ENCODE peak calls at places on chromosome 9, in four cellular contexts. F is OCI-LY7; A is CD8-positive, alpha-beta T cell; I is spleen. X is an unnamed sample.

GRCh38 chr9:137959641-137960411 is 82.2 kb downstream of the CACNA1B start:
- DNase-seq in F (no peak), I (no peak), A (no peak), X (no peak)

GRCh38 chr9:130570200-130570599 is 9.2 kb upstream of the FUBP3 start:
- DNase-seq in A (no peak), F (no peak), I (no peak), X (no peak)

GRCh38 chr9:95140821-95141220 is 176.7 kb downstream of the FANCC start:
- DNase-seq in F (no peak), A (no peak), I (no peak), X (no peak)

GRCh38 chr9:136254381-136255165 is 9.0 kb upstream of the QSOX2 start:
- DNase-seq in F (no peak), I (no peak), A (peak; percentile 5), X (no peak)

GRCh38 chr9:124478014-124478753 is 27.9 kb downstream of the ADGRD2 start:
- DNase-seq in I (no peak), F (no peak), A (no peak), X (no peak)

GRCh38 chr9:110086537-110086936 is 121.4 kb downstream of the C9orf152 start:
- DNase-seq in A (no peak), I (no peak), F (no peak), X (no peak)

GRCh38 chr9:114989600-114990410 is 59.4 kb upstream of the TNFSF8 start:
- DNase-seq in F (no peak), I (no peak), A (peak; percentile 45), X (no peak)

GRCh38 chr9:134759001-134759607 is 117.5 kb downstream of the COL5A1 start:
- DNase-seq in F (no peak), A (peak; percentile 4), I (no peak), X (no peak)

GRCh38 chr9:94802795-94803194 is 76.3 kb downstream of the AOPEP start:
- DNase-seq in A (no peak), F (no peak), I (no peak), X (no peak)

GRCh38 chr9:78296893-78297671 is at the start of gene PSAT1:
- DNase-seq in I (peak; percentile 93), A (peak; percentile 87), F (peak; percentile 98), X (peak; percentile 96)

GRCh38 chr9:78297672-78297961 is 692 bp downstream of the PSAT1 start:
- DNase-seq in F (no peak), I (no peak), A (no peak), X (no peak)

GRCh38 chr9:78296208-78296892 is 575 bp upstream of the PSAT1 start:
- DNase-seq in F (peak; percentile 13), I (peak; percentile 82), A (no peak), X (peak; percentile 82)

GRCh38 chr9:78300209-78300608 is 3.3 kb downstream of the PSAT1 start:
- DNase-seq in A (no peak), F (no peak), I (no peak), X (no peak)

DNA sequence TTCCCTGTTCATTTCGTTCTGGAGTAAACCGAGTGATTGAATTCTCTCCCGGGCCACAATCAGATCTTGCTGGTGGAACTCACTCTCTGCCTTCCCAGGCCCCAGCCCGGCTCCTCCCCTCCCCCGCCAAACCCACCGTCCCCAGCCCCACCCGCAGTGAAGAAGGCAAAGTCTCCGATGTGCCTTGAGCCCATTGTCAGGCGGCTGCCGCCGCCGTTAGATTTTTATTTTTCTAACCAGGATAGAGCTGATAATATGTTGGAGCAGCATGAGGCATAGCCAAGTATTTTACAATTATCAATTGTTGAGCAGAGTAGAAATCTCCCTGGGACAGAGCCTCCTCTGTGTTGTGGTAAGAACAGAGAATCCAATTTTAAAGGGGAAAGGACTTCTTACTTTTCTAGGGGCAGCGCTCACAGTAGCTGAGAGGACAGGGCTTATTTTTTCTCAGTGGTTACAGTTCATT is 1.2 kb downstream of the PSAT1 start:
- DNase-seq in A (no peak), F (no peak), I (no peak), X (no peak)
- H3K4me3 ChIP-seq in A (peak overlapping the region; percentile 99), F (peak overlapping the region; percentile 85), I (no peak overlapping the region), X (peak overlapping the region; percentile 88)

DNA sequence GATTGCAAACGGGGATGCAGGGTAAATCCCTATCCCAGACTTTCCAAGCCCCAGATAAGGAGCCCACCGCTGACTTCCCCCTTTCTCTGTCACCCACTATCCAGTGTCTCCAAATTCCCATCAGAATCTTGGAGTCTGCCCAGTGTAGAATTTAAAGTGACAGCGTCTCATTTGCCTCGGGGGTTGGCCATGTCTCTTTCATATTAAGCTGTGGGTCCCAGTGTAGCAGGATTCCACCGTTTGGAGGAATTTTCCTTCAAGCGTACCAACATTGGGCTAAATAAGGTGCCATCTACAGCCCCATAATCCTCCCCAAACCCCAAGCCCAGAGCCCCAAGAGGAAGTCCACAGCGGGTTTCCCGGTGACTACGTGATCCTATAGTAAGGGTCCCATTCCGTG is 1.1 kb downstream of the BRINP1 start:
- DNase-seq in F (no peak), A (no peak), I (no peak), X (no peak)
- H3K4me3 ChIP-seq in F (no peak overlapping the region), A (no peak overlapping the region), I (no peak overlapping the region), X (no peak overlapping the region)

GRCh38 chr9:88411471-88411870 is 23.2 kb downstream of the SPIN1 start:
- DNase-seq in A (no peak), I (no peak), F (no peak), X (no peak)
- H3K4me3 ChIP-seq in A (no peak overlapping the region), I (no peak overlapping the region), F (no peak overlapping the region), X (no peak overlapping the region)

GRCh38 chr9:128206484-128206883 is 3.3 kb downstream of the DNM1 start:
- DNase-seq in F (no peak), A (no peak), I (no peak), X (no peak)

GRCh38 chr9:128204858-128205257 is 1.7 kb downstream of the DNM1 start:
- DNase-seq in F (no peak), I (no peak), A (no peak), X (no peak)

GRCh38 chr9:128207076-128207731 is 4.0 kb downstream of the DNM1 start:
- DNase-seq in A (no peak), F (no peak), I (no peak), X (no peak)

GRCh38 chr9:128203842-128204551 is 818 bp downstream of the DNM1 start:
- DNase-seq in F (no peak), I (no peak), A (no peak), X (no peak)

DNA sequence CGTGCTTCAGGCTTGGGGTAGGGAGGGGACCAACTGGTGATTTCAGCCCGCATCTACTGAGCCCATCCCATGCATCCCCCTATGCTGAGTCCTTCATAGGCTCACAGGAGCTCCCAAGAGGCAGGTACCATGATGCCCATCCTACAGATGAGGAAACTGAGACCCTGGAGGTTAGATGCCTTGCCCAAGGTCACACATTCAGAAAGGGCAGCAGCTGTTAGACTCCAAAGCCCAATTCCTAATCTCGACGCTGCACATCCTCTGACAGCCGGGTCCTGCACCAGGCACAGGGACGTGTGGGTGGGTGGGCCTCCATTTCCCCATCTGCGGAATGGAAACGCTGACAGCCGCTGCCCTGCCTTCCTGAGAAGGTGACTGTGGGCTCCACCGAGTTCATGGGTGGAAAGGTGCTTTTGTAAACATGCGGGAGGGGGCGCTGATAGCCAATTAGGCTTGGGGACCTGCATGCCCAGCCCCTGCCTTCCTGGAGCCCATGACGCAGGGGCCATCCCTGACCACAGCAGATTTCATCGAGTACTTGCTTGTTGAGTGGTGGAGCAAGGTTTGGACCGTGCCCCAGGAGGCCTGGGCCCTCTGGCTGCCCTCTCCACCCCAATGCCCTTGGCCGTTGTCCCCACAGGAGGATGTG is 2.2 kb downstream of the DNM1 start:
- DNase-seq in I (no peak), A (no peak), F (no peak), X (no peak)
- H3K4me3 ChIP-seq in I (no peak overlapping the region), A (no peak overlapping the region), F (no peak overlapping the region), X (no peak overlapping the region)

DNA sequence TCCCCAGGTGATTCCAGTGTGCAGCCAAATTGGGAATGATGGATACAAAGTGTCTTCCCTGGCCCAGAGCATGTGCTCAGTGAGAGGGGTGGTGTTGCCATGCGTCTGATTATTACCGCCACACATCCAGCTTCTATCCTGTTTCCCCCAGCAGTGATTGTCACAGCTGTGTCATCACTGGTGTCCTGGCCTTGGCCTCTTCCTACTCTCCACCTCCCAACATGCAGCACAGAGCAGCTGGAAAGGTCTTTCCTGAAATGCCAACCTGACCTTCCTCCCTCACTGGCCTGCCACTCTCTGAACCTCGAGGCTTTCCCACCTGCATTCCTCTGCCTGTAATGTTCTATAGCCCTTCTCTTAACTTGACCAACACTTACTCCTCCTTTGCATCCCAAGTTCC is 60.0 kb downstream of the TMOD1 start:
- DNase-seq in F (no peak), I (peak; percentile 22), A (no peak), X (no peak)
- H3K4me3 ChIP-seq in F (no peak overlapping the region), I (no peak overlapping the region), A (no peak overlapping the region), X (no peak overlapping the region)

GRCh38 chr9:6410653-6411052 is 2.3 kb upstream of the UHRF2 start:
- DNase-seq in I (no peak), A (no peak), F (peak; percentile 33), X (no peak)

GRCh38 chr9:6405371-6405770 is 7.6 kb upstream of the UHRF2 start:
- DNase-seq in A (no peak), F (no peak), I (no peak), X (no peak)

GRCh38 chr9:6407778-6408177 is 5.2 kb upstream of the UHRF2 start:
- DNase-seq in A (no peak), F (no peak), I (no peak), X (no peak)

GRCh38 chr9:6412572-6413364 is at the start of gene UHRF2:
- DNase-seq in A (peak; percentile 99), F (peak; percentile 99), I (peak; percentile 100), X (peak; percentile 90)

GRCh38 chr9:6408320-6408719 is 4.7 kb upstream of the UHRF2 start:
- DNase-seq in A (no peak), F (no peak), I (no peak), X (no peak)
- H3K4me3 ChIP-seq in A (no peak overlapping the region), F (no peak overlapping the region), I (no peak overlapping the region), X (no peak overlapping the region)

DNA sequence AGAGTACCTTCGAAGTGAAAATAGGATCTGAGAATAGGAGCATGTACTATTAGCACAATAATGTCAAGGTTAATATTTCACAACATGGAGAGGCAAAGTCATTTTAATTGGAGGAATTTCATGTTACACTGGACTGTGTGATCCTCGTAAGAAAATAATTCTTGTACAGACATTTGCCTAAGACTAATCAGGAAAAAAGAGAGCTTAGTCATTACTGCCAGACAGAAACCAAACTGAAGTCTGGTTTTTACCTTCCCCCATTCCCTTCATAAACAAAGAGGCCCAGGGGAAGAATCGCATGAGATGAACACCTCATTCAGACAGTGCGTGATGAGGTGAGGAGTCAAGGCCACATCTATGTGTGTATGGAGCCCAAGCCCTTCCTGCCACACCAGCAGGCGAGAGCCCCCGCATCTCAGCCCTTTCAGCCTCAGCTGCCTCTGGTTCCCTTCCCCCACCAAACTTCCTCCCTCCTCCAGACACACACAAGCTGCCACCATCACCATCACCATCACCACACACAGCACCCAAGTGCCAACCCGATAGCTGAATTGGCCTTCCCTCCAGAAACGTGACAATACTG is 135.8 kb upstream of the ABCA1 start:
- DNase-seq in A (no peak), F (no peak), I (no peak), X (no peak)
- H3K4me3 ChIP-seq in A (no peak overlapping the region), F (no peak overlapping the region), I (no peak overlapping the region), X (no peak overlapping the region)

GRCh38 chr9:116155700-116156045 is 2.1 kb downstream of the PAPPA start:
- DNase-seq in A (no peak), F (no peak), I (no peak), X (no peak)
- H3K4me3 ChIP-seq in A (no peak overlapping the region), F (no peak overlapping the region), I (no peak overlapping the region), X (no peak overlapping the region)

X was measured in LNCaP clone FGC.